ENCODE peak calls at places on chromosomes 6 and 20, in four cellular contexts. W is IMR-90, T is aorta, J is upper lobe of right lung. O is an unnamed sample.
A peak's percentile ranks its signal among the peaks of the same experiment; 100 is the strongest.

GRCh38 chr6:41442800-41443501 is 103.2 kb upstream of the FOXP4 start:
- DNase-seq in W (peak; percentile 27), T (peak; percentile 72), J (no peak), O (peak; percentile 21)

GRCh38 chr20:36591854-36592641 is 13.5 kb upstream of the RAB5IF start:
- DNase-seq in W (peak; percentile 51), T (no peak), J (no peak), O (peak; percentile 31)

GRCh38 chr6:143513410-143513809 is 1.9 kb upstream of the FUCA2 start:
- DNase-seq in W (no peak), T (no peak), J (peak; percentile 68), O (no peak)

GRCh38 chr6:28996844-28997502 is 8.1 kb downstream of the ZNF311 start:
- DNase-seq in W (peak; percentile 25), T (no peak), J (no peak), O (no peak)

GRCh38 chr6:8059129-8059528 is 5.1 kb downstream of the BLOC1S5 start:
- DNase-seq in W (peak; percentile 63), T (no peak), J (no peak), O (no peak)

GRCh38 chr6:72031471-72031870 is 145.1 kb downstream of the RIMS1 start:
- DNase-seq in W (no peak), T (no peak), J (no peak), O (no peak)

GRCh38 chr6:168794515-168794914 is 353.5 kb downstream of the SMOC2 start:
- DNase-seq in W (no peak), T (no peak), J (no peak), O (no peak)

GRCh38 chr6:150175611-150176151 is 32.8 kb downstream of the PPP1R14C start:
- DNase-seq in W (no peak), T (no peak), J (no peak), O (no peak)

GRCh38 chr20:63958471-63958870 is 2.3 kb upstream of the UCKL1 start:
- DNase-seq in W (no peak), T (no peak), J (no peak), O (no peak)

GRCh38 chr6:165726915-165727314 is 63.9 kb upstream of the PDE10A start:
- DNase-seq in W (no peak), T (no peak), J (no peak), O (no peak)

GRCh38 chr6:163711615-163712568 is 297.4 kb downstream of the QKI start:
- DNase-seq in W (no peak), T (peak; percentile 87), J (peak; percentile 87), O (no peak)

GRCh38 chr6:24394777-24395437 is 7.8 kb upstream of the MRS2 start:
- DNase-seq in W (peak; percentile 91), T (no peak), J (no peak), O (no peak)

GRCh38 chr6:163712569-163712966 is 298.1 kb downstream of the QKI start:
- DNase-seq in W (no peak), T (no peak), J (no peak), O (no peak)

GRCh38 chr6:36791085-36791484 is 48.2 kb downstream of the CPNE5 start:
- DNase-seq in W (no peak), T (no peak), J (no peak), O (no peak)

GRCh38 chr6:136614350-136614749 is 64.1 kb upstream of the MAP7 start:
- DNase-seq in W (no peak), T (no peak), J (no peak), O (no peak)

GRCh38 chr20:38764563-38765355 is 16.5 kb downstream of the ACTR5 start:
- DNase-seq in W (peak; percentile 93), T (peak; percentile 70), J (no peak), O (peak; percentile 37)

GRCh38 chr6:7545509-7546369 is 4.3 kb downstream of the DSP start:
- DNase-seq in W (peak; percentile 50), T (no peak), J (no peak), O (no peak)

GRCh38 chr20:41139227-41140093 is 2.1 kb downstream of the PLCG1 start:
- DNase-seq in W (no peak), T (no peak), J (peak; percentile 1), O (no peak)

GRCh38 chr6:52545844-52546119 is 31.1 kb downstream of the TRAM2 start:
- DNase-seq in W (no peak), T (no peak), J (no peak), O (no peak)
- H3K4me1 ChIP-seq in W (peaks cover 66% of the 10 kb centered on the region), T (peaks cover 7% of the 10 kb centered on the region), J (peaks cover 40% of the 10 kb centered on the region), O (peaks cover 63% of the 10 kb centered on the region)

GRCh38 chr20:29876911-29877285 is 1380.6 kb upstream of the DEFB115 start:
- DNase-seq in W (no peak), T (peak; percentile 38), J (peak; percentile 65), O (peak; percentile 6)

GRCh38 chr20:29878777-29879442 is 1378.6 kb upstream of the DEFB115 start:
- DNase-seq in W (no peak), T (peak; percentile 49), J (peak; percentile 67), O (peak; percentile 5)

GRCh38 chr20:29874476-29875202 is 1382.8 kb upstream of the DEFB115 start:
- DNase-seq in W (no peak), T (no peak), J (no peak), O (no peak)

GRCh38 chr20:29873946-29874345 is 1383.5 kb upstream of the DEFB115 start:
- DNase-seq in W (peak; percentile 22), T (peak; percentile 78), J (peak; percentile 84), O (peak; percentile 66)

GRCh38 chr20:29878281-29878741 is 1379.2 kb upstream of the DEFB115 start:
- DNase-seq in W (no peak), T (peak; percentile 52), J (peak; percentile 73), O (no peak)
- H3K9me3 ChIP-seq in W (peaks cover 47% of the 10 kb centered on the region), T (peaks cover 8% of the 10 kb centered on the region), J (no peaks in the 10 kb centered on the region), O (peaks cover 13% of the 10 kb centered on the region)

DNA sequence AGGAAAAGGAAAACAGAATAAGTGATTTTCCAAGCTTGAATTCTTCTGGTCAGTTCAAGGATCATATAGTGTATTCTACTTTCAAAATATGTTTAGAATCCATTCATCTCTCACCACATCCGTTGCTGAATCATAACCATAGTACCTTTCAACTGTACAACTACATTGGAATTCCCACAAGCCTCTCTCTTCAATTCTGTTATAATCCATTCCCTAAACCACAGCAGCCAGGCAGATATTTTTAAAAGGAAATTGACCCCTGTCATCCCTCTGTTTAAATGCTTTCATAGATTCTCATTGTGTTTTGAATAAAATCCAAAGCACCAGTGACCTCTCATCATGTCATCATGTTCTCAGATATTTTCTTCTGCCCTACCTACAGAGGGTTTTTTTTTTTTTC is 412.7 kb downstream of the GRIK2 start:
- DNase-seq in W (peak; percentile 92), T (no peak), J (no peak), O (no peak)
- H3K4me3 ChIP-seq in W (no peak overlapping the region), T (no peak overlapping the region), J (no peak overlapping the region), O (no peak overlapping the region)

GRCh38 chr6:3740551-3741476 is 10.7 kb downstream of the PXDC1 start:
- DNase-seq in W (no peak), T (peak; percentile 46), J (no peak), O (no peak)
- H3K4me1 ChIP-seq in W (peaks cover 32% of the 10 kb centered on the region), T (no peaks in the 10 kb centered on the region), J (peaks cover 44% of the 10 kb centered on the region), O (peaks cover 14% of the 10 kb centered on the region)

GRCh38 chr6:347232-347631 is 44.3 kb upstream of the IRF4 start:
- DNase-seq in W (no peak), T (peak; percentile 28), J (peak; percentile 55), O (no peak)
- H3K9me3 ChIP-seq in W (peaks cover 3% of the 10 kb centered on the region), T (no peaks in the 10 kb centered on the region), J (no peaks in the 10 kb centered on the region), O (no peaks in the 10 kb centered on the region)

GRCh38 chr20:58147628-58148370 is 80.7 kb downstream of the ANKRD60 start:
- DNase-seq in W (no peak), T (no peak), J (peak; percentile 44), O (no peak)

GRCh38 chr20:58148891-58149290 is 79.6 kb downstream of the ANKRD60 start:
- DNase-seq in W (no peak), T (peak; percentile 56), J (no peak), O (peak; percentile 14)

GRCh38 chr20:58153121-58153520 is 75.3 kb downstream of the ANKRD60 start:
- DNase-seq in W (no peak), T (no peak), J (no peak), O (no peak)

GRCh38 chr20:58149412-58150091 is 78.9 kb downstream of the ANKRD60 start:
- DNase-seq in W (no peak), T (no peak), J (no peak), O (no peak)

DNA sequence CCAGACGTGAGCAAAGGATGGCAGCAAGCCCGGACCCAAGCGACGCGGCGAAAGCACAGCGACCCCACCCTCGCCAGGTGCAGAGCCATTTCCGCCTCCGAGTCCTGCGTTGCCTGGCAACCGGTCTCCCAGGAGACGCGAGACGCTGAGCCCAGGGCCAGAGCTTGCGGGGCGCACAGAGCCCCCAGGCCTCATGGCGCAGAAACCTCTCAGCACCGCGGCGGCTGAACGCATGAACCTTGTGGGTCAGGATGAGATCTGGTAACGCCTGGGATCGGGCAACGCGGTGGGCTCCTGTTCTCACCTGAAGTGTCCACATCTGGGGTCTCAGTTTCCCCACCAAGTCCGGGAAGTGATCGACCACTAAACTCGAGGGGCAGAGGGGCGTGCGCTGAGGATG is 77.7 kb downstream of the ANKRD60 start:
- DNase-seq in W (no peak), T (no peak), J (no peak), O (peak; percentile 28)
- H3K4me3 ChIP-seq in W (no peak overlapping the region), T (no peak overlapping the region), J (no peak overlapping the region), O (no peak overlapping the region)

GRCh38 chr20:19888269-19888669 is 128.9 kb upstream of the NAA20 start:
- DNase-seq in W (no peak), T (no peak), J (no peak), O (no peak)

GRCh38 chr20:19886666-19887288 is 128.7 kb downstream of the RIN2 start:
- DNase-seq in W (peak; percentile 56), T (no peak), J (no peak), O (no peak)

GRCh38 chr20:19885576-19885956 is 127.5 kb downstream of the RIN2 start:
- DNase-seq in W (no peak), T (no peak), J (no peak), O (no peak)

GRCh38 chr20:19887566-19888268 is 129.4 kb upstream of the NAA20 start:
- DNase-seq in W (no peak), T (no peak), J (no peak), O (no peak)

GRCh38 chr20:19885981-19886665 is 128.1 kb downstream of the RIN2 start:
- DNase-seq in W (peak; percentile 61), T (peak; percentile 78), J (peak; percentile 63), O (peak; percentile 57)
- H3K4me1 ChIP-seq in W (peaks cover 33% of the 10 kb centered on the region), T (no peaks in the 10 kb centered on the region), J (peaks cover 52% of the 10 kb centered on the region), O (peaks cover 51% of the 10 kb centered on the region)

O was measured in body of pancreas.